ENCODE peak calls at places on chromosomes 16 and 17, in ten cellular contexts. H is H54; K is HS-5; Z is B cell; J is RPMI7951; T is AG09319; D is HFFc6; A is BE2C; B is activated CD4-positive, alpha-beta T cell treated with anti-CD3 and anti-CD28 coated beads for 24 hours; I is GM19239. L is an unnamed sample.

GRCh38 chr17:77371117-77371887 is 230.5 kb downstream of the SEC14L1 start:
- DNase-seq in T (no peak), D (peak), I (no peak), B (no peak), Z (no peak), J (peak), K (no peak), A (peak), H (no peak), L (no peak)

GRCh38 chr17:33686171-33686570 is 393.1 kb upstream of the ASIC2 start:
- DNase-seq in A (peak), K (no peak), B (no peak), D (no peak), H (peak), Z (peak), T (no peak), J (no peak), I (no peak), L (peak)

GRCh38 chr17:44599298-44600175 is 42.3 kb downstream of the FZD2 start:
- DNase-seq in T (peak), D (peak), I (no peak), H (peak), A (no peak), K (peak), B (no peak), J (peak), Z (no peak), L (no peak)

GRCh38 chr16:4699030-4699556 is 5.7 kb downstream of the NUDT16L1 start:
- DNase-seq in H (no peak), T (no peak), A (no peak), B (no peak), D (no peak), K (no peak), I (no peak), J (no peak), Z (no peak), L (no peak)

GRCh38 chr17:41489531-41489930 is at the start of gene KRT36:
- DNase-seq in K (no peak), A (no peak), T (no peak), D (no peak), B (no peak), Z (no peak), I (no peak), J (no peak), H (no peak), L (no peak)

GRCh38 chr17:31094600-31095238 is at the start of gene NF1:
- DNase-seq in J (peak), K (peak), T (peak), Z (peak), H (peak), D (peak), A (peak), I (peak), B (peak), L (peak)

GRCh38 chr17:16935241-16935663 is 36.7 kb downstream of the TNFRSF13B start:
- DNase-seq in H (no peak), A (no peak), Z (no peak), D (no peak), I (no peak), K (no peak), T (no peak), B (no peak), J (peak), L (no peak)

GRCh38 chr16:87328846-87329245 is 11.7 kb upstream of the C16orf95 start:
- DNase-seq in H (no peak), B (no peak), J (no peak), D (no peak), A (no peak), K (no peak), Z (no peak), T (no peak), I (no peak), L (no peak)

GRCh38 chr16:74607310-74607966 is 524 bp upstream of the GLG1 start:
- DNase-seq in J (no peak), I (no peak), Z (no peak), D (no peak), B (no peak), K (no peak), H (no peak), T (no peak), A (no peak), L (no peak)

GRCh38 chr16:56615353-56615752 is 7.0 kb downstream of the MT2A start:
- DNase-seq in K (peak), B (no peak), H (no peak), J (peak), Z (no peak), T (no peak), I (no peak), D (no peak), A (no peak), L (no peak)

GRCh38 chr16:86508947-86509758 is 1.2 kb upstream of the FOXF1 start:
- DNase-seq in J (peak), A (no peak), I (peak), H (peak), Z (peak), D (peak), T (peak), B (no peak), K (no peak), L (no peak)

GRCh38 chr16:15672514-15673167 is 22.6 kb downstream of the NDE1 start:
- DNase-seq in J (peak), Z (peak), I (no peak), D (peak), B (no peak), T (peak), A (no peak), H (peak), K (peak), L (no peak)

GRCh38 chr17:81196505-81197408 is 26.0 kb downstream of the CEP131 start:
- DNase-seq in A (no peak), J (no peak), B (no peak), H (no peak), T (no peak), Z (no peak), K (no peak), I (no peak), D (no peak), L (no peak)

GRCh38 chr17:65085397-65085796 is 28.9 kb upstream of the GNA13 start:
- DNase-seq in D (no peak), Z (no peak), I (no peak), T (no peak), K (no peak), H (no peak), J (no peak), B (no peak), A (no peak), L (no peak)

GRCh38 chr16:75109732-75110243 is 6.8 kb downstream of the LDHD start:
- DNase-seq in H (no peak), D (no peak), J (peak), T (no peak), Z (no peak), A (no peak), B (no peak), I (no peak), K (no peak), L (no peak)

GRCh38 chr17:72387969-72388368 is 267.1 kb downstream of the SOX9 start:
- DNase-seq in I (no peak), D (no peak), J (no peak), A (no peak), B (no peak), H (no peak), T (no peak), K (no peak), Z (no peak), L (no peak)

GRCh38 chr16:81040837-81041236 is 5.2 kb downstream of the ATMIN start:
- DNase-seq in B (no peak), K (no peak), D (no peak), I (no peak), A (no peak), J (no peak), Z (no peak), H (no peak), T (no peak), L (no peak)